ENCODE peak calls at places on chromosomes 16 and 17, in seven cellular contexts. B is SK-N-SH, R is lower leg skin, G is tibial artery, S is AG04450, L is ascending aorta, O is transverse colon. T is an unnamed sample.
A peak's percentile ranks its signal among the peaks of the same experiment; 100 is the strongest.

GRCh38 chr16:4591191-4591590 is 23.5 kb downstream of the UBALD1 start:
- DNase-seq in B (no peak), G (no peak), S (no peak), R (no peak), O (no peak), L (no peak), T (no peak)

GRCh38 chr16:53545433-53545832 is 42.4 kb upstream of the AKTIP start:
- DNase-seq in B (no peak), L (no peak), O (no peak), R (no peak), S (no peak), G (no peak), T (no peak)

GRCh38 chr16:19883296-19883951 is 1.2 kb downstream of the GPRC5B start:
- DNase-seq in R (peak; percentile 41), B (peak; percentile 60), G (peak; percentile 35), L (no peak), S (no peak), O (peak; percentile 10), T (peak; percentile 24)

GRCh38 chr17:77836557-77837041 is 121.9 kb upstream of the TNRC6C start:
- DNase-seq in B (no peak), L (no peak), R (no peak), G (peak; percentile 9), O (no peak), S (no peak), T (no peak)

GRCh38 chr17:67707442-67707841 is 10.3 kb upstream of the NOL11 start:
- DNase-seq in G (no peak), B (peak; percentile 34), O (no peak), L (no peak), R (no peak), S (no peak), T (no peak)

GRCh38 chr17:77770331-77771105 is 188.0 kb upstream of the TNRC6C start:
- DNase-seq in B (no peak), G (no peak), L (no peak), R (no peak), S (peak; percentile 20), O (no peak), T (peak; percentile 41)

GRCh38 chr17:1896243-1897163 is 66.7 kb downstream of the RPA1 start:
- DNase-seq in S (no peak), O (no peak), B (no peak), R (no peak), G (no peak), L (no peak), T (no peak)

GRCh38 chr17:7634384-7634783 is 4.4 kb downstream of the SHBG start:
- DNase-seq in O (no peak), B (peak; percentile 89), R (no peak), G (no peak), L (no peak), S (no peak), T (no peak)

GRCh38 chr17:56948491-56948890 is 12.4 kb downstream of the COIL start:
- DNase-seq in L (no peak), O (no peak), B (no peak), R (no peak), S (no peak), G (no peak), T (no peak)

GRCh38 chr17:32103476-32104113 is 38.7 kb upstream of the RHOT1 start:
- DNase-seq in L (no peak), B (no peak), S (no peak), O (no peak), G (no peak), R (no peak), T (peak; percentile 33)

GRCh38 chr17:22671110-22671509 is 978.8 kb downstream of the KCNJ18 start:
- DNase-seq in S (no peak), L (no peak), O (no peak), G (no peak), B (no peak), R (no peak), T (no peak)

DNA sequence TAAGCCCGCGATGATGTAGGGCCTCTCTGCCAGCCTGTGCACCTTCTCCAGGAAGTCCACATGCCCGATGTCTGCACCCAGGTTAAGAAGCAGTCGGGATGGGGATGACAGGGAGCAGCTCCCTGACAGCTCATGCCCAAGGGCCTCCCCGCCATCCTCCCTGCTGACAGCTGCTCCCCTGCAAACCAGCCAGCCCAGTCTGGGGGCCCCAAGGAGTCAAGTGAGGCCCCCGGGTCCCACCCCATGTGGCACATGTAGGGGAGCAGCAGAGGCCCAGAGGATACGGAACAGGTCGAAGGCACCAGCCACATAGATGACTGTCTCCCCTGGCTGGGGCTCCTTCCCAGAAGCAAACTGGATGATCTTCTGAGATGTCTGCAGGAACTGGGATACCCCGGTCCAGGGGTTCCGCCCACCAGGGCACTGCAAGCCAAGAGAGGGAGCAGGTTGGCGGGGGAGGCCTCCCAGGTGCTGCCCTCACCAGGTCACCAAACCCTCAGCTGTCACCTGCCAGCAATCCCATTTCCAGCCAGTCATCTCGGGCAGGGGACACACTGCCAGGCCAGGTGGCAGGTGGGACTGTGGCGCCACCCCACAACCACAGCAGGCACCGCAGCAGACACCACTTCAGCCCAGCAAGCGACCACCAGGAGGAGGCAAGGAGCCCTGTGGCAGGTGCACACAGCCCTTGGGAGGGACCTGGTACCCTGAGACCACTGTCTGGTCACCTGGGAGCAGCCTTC is 4.6 kb downstream of the PCYT2 start:
- DNase-seq in B (no peak), S (no peak), G (no peak), O (no peak), R (no peak), L (no peak), T (no peak)
- TF ChIP-seq CTCF in B (no peak), S (no peak), G (no peak), O (no peak), R (no peak), L (no peak), T (no peak)

DNA sequence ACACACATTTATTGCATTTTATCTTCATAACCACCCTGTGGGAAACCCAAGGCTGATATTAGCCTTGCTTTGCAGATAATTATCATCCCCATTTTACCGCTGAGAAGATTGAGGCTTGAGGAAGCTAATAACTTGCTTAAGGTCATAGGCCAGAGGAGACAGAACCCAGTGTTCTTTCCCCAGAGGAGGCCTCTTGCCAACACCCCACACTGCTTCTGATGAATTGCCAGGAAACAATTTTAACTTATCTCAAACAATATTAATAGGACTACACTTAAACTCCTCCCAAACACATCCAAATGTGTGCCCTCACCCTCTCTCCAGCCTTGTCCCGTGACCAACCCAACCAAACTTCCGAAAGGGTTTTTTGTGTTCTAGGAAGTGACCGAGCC is 2.1 kb upstream of the SPG7 start:
- DNase-seq in S (no peak), B (no peak), R (no peak), O (no peak), G (no peak), L (no peak), T (no peak)
- H3K4me3 ChIP-seq in S (no peak overlapping the region), B (no peak overlapping the region), R (no peak overlapping the region), O (no peak overlapping the region), G (no peak overlapping the region), L (peak overlapping the region; percentile 9), T (no peak overlapping the region)

GRCh38 chr17:60148300-60148838 is 1.4 kb upstream of the CA4 start:
- DNase-seq in R (no peak), B (peak; percentile 20), G (no peak), O (no peak), S (no peak), L (no peak), T (no peak)
- TF ChIP-seq CTCF in R (no peak), B (no peak), G (no peak), O (no peak), S (no peak), L (no peak), T (no peak)

GRCh38 chr17:6503641-6504195 is 52.6 kb downstream of the PITPNM3 start:
- DNase-seq in B (no peak), R (no peak), G (no peak), L (no peak), O (no peak), S (no peak), T (no peak)
- H3K4me3 ChIP-seq in B (no peak overlapping the region), R (no peak overlapping the region), G (no peak overlapping the region), L (no peak overlapping the region), O (no peak overlapping the region), S (no peak overlapping the region), T (no peak overlapping the region)